ENCODE peak calls at places on chromosome 15, in seven cellular contexts. E, X, A, Y, P, G and R are unnamed samples.

GRCh38 chr15:93987068-93987467 is 244.3 kb upstream of the MCTP2 start:
- DNase-seq in X (peak), Y (peak), E (no peak), G (peak), P (no peak), A (no peak), R (no peak)

GRCh38 chr15:51132384-51133139 is 37.9 kb upstream of the TNFAIP8L3 start:
- DNase-seq in X (no peak), G (no peak), E (peak), A (peak), Y (no peak), P (peak), R (no peak)

GRCh38 chr15:63166219-63166618 is 8.9 kb upstream of the RPS27L start:
- DNase-seq in G (no peak), Y (no peak), A (no peak), P (no peak), E (peak), X (no peak), R (no peak)

GRCh38 chr15:70488002-70488605 is 275.3 kb downstream of the UACA start:
- DNase-seq in E (peak), A (no peak), G (peak), X (peak), Y (peak), P (peak), R (peak)

GRCh38 chr15:80070840-80071239 is 11.4 kb downstream of the ZFAND6 start:
- DNase-seq in Y (no peak), A (no peak), P (no peak), E (peak), X (no peak), G (no peak), R (no peak)

GRCh38 chr15:54559405-54560064 is 581.3 kb downstream of the UNC13C start:
- DNase-seq in X (no peak), A (no peak), Y (no peak), E (no peak), G (no peak), P (peak), R (no peak)

GRCh38 chr15:71278989-71279756 is 163.9 kb downstream of the THSD4 start:
- DNase-seq in Y (no peak), X (no peak), A (peak), E (peak), P (no peak), G (no peak), R (no peak)

GRCh38 chr15:100707229-100707628 is 104.8 kb downstream of the ASB7 start:
- DNase-seq in G (no peak), A (no peak), X (no peak), Y (no peak), P (no peak), E (no peak), R (no peak)

GRCh38 chr15:98609144-98609852 is 39.0 kb upstream of the IGF1R start:
- DNase-seq in X (no peak), P (no peak), E (no peak), A (peak), Y (no peak), G (no peak), R (no peak)

GRCh38 chr15:49215768-49216739 is 46.0 kb downstream of the GALK2 start:
- DNase-seq in P (peak), Y (no peak), E (no peak), A (no peak), G (no peak), X (no peak), R (no peak)

GRCh38 chr15:79989682-79990081 is 18.7 kb upstream of the BCL2A1 start:
- DNase-seq in G (no peak), X (no peak), Y (no peak), A (no peak), P (no peak), E (peak), R (no peak)

GRCh38 chr15:89801471-89802205 is 13.0 kb downstream of the ANPEP start:
- DNase-seq in E (no peak), A (no peak), P (no peak), X (no peak), Y (no peak), G (no peak), R (no peak)

GRCh38 chr15:70111203-70112017 is 13.7 kb upstream of the TLE3 start:
- DNase-seq in X (no peak), G (no peak), A (peak), Y (no peak), E (peak), P (peak), R (no peak)

GRCh38 chr15:45499426-45499825 is 23.1 kb downstream of the SLC30A4 start:
- DNase-seq in G (no peak), Y (no peak), P (no peak), A (no peak), X (no peak), E (no peak), R (no peak)

GRCh38 chr15:100235030-100235617 is 106.7 kb downstream of the ADAMTS17 start:
- DNase-seq in A (no peak), P (no peak), E (no peak), Y (no peak), G (no peak), X (no peak), R (no peak)